ENCODE peak calls at places on chromosomes 7 and 10, in four cellular contexts. U is IMR-90, Q is H9, W is mesendoderm. X is an unnamed sample.
A peak's percentile ranks its signal among the peaks of the same experiment; 100 is the strongest.

GRCh38 chr7:81232084-81232799 is 313.4 kb upstream of the SEMA3C start:
- DNase-seq in Q (no peak), W (no peak), U (no peak), X (no peak)

GRCh38 chr7:121385800-121386179 is 10.3 kb downstream of the FAM3C start:
- DNase-seq in U (peak; percentile 15), W (no peak), Q (no peak), X (no peak)

GRCh38 chr7:80593869-80594587 is 44.4 kb upstream of the CD36 start:
- DNase-seq in U (peak; percentile 5), W (no peak), Q (no peak), X (no peak)

GRCh38 chr7:148819697-148820332 is 64.3 kb downstream of the EZH2 start:
- DNase-seq in U (peak; percentile 72), Q (no peak), W (no peak), X (no peak)

GRCh38 chr10:72954596-72955569 is at the start of gene PLA2G12B:
- DNase-seq in U (no peak), W (no peak), Q (no peak), X (no peak)

GRCh38 chr7:94510582-94511456 is 1.2 kb downstream of the CASD1 start:
- DNase-seq in Q (peak; percentile 56), U (peak; percentile 2), W (peak; percentile 69), X (no peak)

GRCh38 chr7:94330474-94331027 is 64.1 kb upstream of the COL1A2 start:
- DNase-seq in Q (no peak), U (no peak), W (no peak), X (no peak)

GRCh38 chr7:90595341-90595800 is 750 bp upstream of the CDK14 start:
- DNase-seq in W (peak; percentile 84), Q (peak; percentile 29), U (peak; percentile 15), X (no peak)

GRCh38 chr10:8302565-8302964 is 248.1 kb downstream of the GATA3 start:
- DNase-seq in Q (no peak), W (no peak), U (no peak), X (no peak)

GRCh38 chr7:151917791-151918311 is 38.4 kb upstream of the GALNTL5 start:
- DNase-seq in W (no peak), U (no peak), Q (no peak), X (no peak)

GRCh38 chr7:112444505-112444904 is 5.8 kb upstream of the IFRD1 start:
- DNase-seq in W (no peak), U (no peak), Q (no peak), X (no peak)

GRCh38 chr7:139651308-139651707 is 126.5 kb downstream of the HIPK2 start:
- DNase-seq in U (peak; percentile 35), W (no peak), Q (no peak), X (no peak)

GRCh38 chr10:101217450-101218281 is 11.6 kb downstream of the LBX1 start:
- DNase-seq in Q (peak; percentile 88), U (peak; percentile 36), W (peak; percentile 94), X (no peak)

GRCh38 chr10:132774905-132775863 is 10.8 kb downstream of the NKX6-2 start:
- DNase-seq in Q (peak; percentile 86), U (no peak), W (no peak), X (no peak)

GRCh38 chr10:12337407-12337806 is 11.9 kb upstream of the CAMK1D start:
- DNase-seq in U (peak; percentile 59), Q (no peak), W (no peak), X (no peak)

GRCh38 chr7:67309764-67310548 is 313.3 kb downstream of the TYW1 start:
- DNase-seq in W (no peak), U (no peak), Q (no peak), X (no peak)

GRCh38 chr7:98352621-98353020 is 48.3 kb downstream of the BAIAP2L1 start:
- DNase-seq in W (no peak), U (peak; percentile 90), Q (no peak), X (no peak)

GRCh38 chr10:94183666-94184264 is 179.0 kb downstream of the NOC3L start:
- DNase-seq in U (peak; percentile 100), W (no peak), Q (no peak), X (no peak)

GRCh38 chr10:11604742-11605650 is 6.5 kb downstream of the USP6NL start:
- DNase-seq in U (no peak), Q (no peak), W (peak; percentile 41), X (no peak)

GRCh38 chr7:129203050-129203741 is 14.8 kb downstream of the SMO start:
- DNase-seq in U (no peak), Q (no peak), W (no peak), X (no peak)

GRCh38 chr7:35725280-35725680 is 30.3 kb upstream of the HERPUD2 start:
- DNase-seq in Q (no peak), W (no peak), U (no peak), X (no peak)

GRCh38 chr10:132546567-132547420 is 9.2 kb downstream of the INPP5A start:
- DNase-seq in Q (no peak), U (no peak), W (no peak), X (no peak)

GRCh38 chr10:72308320-72308987 is 34.7 kb downstream of the DDIT4 start:
- DNase-seq in Q (no peak), W (no peak), U (peak; percentile 85), X (no peak)

GRCh38 chr7:143490719-143491306 is 13.1 kb downstream of the TAS2R41 start:
- DNase-seq in Q (peak; percentile 60), W (peak; percentile 88), U (no peak), X (no peak)

GRCh38 chr7:76509931-76510877 is at the start of gene UPK3B:
- DNase-seq in W (peak; percentile 84), U (no peak), Q (peak; percentile 73), X (peak; percentile 61)

GRCh38 chr10:12400266-12400931 is 51.1 kb downstream of the CAMK1D start:
- DNase-seq in W (no peak), Q (no peak), U (peak; percentile 70), X (no peak)

GRCh38 chr7:83301416-83301815 is 138.7 kb upstream of the PCLO start:
- DNase-seq in U (no peak), Q (no peak), W (no peak), X (no peak)

GRCh38 chr7:75694636-75695035 is 44.1 kb downstream of the HIP1 start:
- DNase-seq in Q (no peak), W (no peak), U (no peak), X (no peak)

GRCh38 chr10:3486346-3487065 is 298.5 kb downstream of the KLF6 start:
- DNase-seq in Q (peak; percentile 91), U (peak; percentile 57), W (peak; percentile 97), X (no peak)

GRCh38 chr7:55469271-55469681 is 103.0 kb downstream of the VOPP1 start:
- DNase-seq in U (no peak), W (no peak), Q (no peak), X (no peak)

GRCh38 chr10:16943301-16944080 is 126.3 kb upstream of the RSU1 start:
- DNase-seq in W (no peak), Q (no peak), U (no peak), X (no peak)

GRCh38 chr7:99409192-99409572 is 413 bp downstream of the BUD31 start:
- DNase-seq in W (peak; percentile 32), U (no peak), Q (no peak), X (no peak)

GRCh38 chr10:136465-136762 is 1.2 kb downstream of the ZMYND11 start:
- DNase-seq in Q (no peak), U (no peak), W (no peak), X (no peak)

GRCh38 chr10:27724287-27724686 is 21.3 kb downstream of the MKX start:
- DNase-seq in W (peak; percentile 81), U (no peak), Q (peak; percentile 38), X (no peak)

GRCh38 chr7:191105-192034 is 1.0 kb upstream of the FAM20C start:
- DNase-seq in W (peak; percentile 41), Q (no peak), U (peak; percentile 92), X (no peak)
- H2BK15ac ChIP-seq in W (no peak overlapping the region), Q (no peak overlapping the region), U (peak overlapping the region; percentile 61), X (peak overlapping the region; percentile 100)

DNA sequence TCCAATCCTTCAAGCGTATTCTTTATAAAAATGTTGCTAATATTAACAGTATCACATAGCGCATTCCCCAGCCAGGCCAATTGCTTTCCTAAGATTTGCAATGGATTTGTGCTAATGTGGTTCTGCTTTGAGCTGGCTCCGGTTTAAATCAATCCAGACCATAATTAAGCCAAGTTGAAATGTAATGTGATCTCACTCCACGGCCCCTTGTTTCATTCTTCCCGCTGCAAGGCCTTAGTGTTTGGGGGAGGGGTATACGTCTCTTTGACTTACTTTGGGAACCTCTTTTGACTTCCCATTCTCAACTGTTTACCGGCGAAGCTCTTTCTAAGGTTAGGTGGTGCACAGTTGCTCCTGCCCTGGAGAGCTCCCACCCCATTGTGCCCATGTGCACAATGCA is 86.4 kb downstream of the PRPF18 start:
- DNase-seq in Q (no peak), U (no peak), W (peak; percentile 52), X (no peak)
- H2BK15ac ChIP-seq in Q (no peak overlapping the region), U (no peak overlapping the region), W (no peak overlapping the region), X (no peak overlapping the region)

GRCh38 chr7:45937301-45937700 is 16.2 kb upstream of the IGFBP3 start:
- DNase-seq in W (no peak), Q (no peak), U (no peak), X (no peak)

GRCh38 chr7:45938626-45939302 is 17.7 kb upstream of the IGFBP3 start:
- DNase-seq in Q (peak; percentile 74), W (peak; percentile 48), U (no peak), X (peak; percentile 72)

GRCh38 chr7:45937862-45938261 is 16.8 kb upstream of the IGFBP3 start:
- DNase-seq in U (no peak), Q (no peak), W (no peak), X (no peak)

GRCh38 chr7:45940939-45941338 is 19.9 kb upstream of the IGFBP3 start:
- DNase-seq in U (no peak), Q (no peak), W (no peak), X (no peak)

DNA sequence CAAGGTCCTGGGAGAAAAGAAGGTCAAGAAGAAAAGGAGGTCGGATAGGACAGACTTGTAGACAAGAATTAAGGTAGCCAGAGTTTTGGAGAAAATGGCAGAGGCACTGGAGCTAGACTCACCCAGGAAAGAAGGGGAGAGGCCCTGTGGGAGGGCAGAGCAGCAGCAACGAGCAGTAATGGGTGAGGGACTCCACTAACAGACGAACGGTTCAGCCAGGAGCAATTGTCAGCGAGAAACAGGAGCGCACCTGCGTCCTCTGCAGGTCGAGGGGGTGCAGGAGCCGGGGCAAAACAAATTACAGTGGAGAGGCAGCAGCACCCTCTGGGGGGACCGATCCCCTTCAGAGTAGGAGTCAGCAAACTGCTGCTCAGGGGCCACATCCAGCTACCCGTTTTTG is 18.5 kb upstream of the IGFBP3 start:
- DNase-seq in U (no peak), W (no peak), Q (no peak), X (no peak)
- H2BK15ac ChIP-seq in U (no peak overlapping the region), W (no peak overlapping the region), Q (no peak overlapping the region), X (no peak overlapping the region)

GRCh38 chr7:159108491-159108890 is 36.2 kb downstream of the VIPR2 start:
- DNase-seq in Q (no peak), W (no peak), U (no peak), X (no peak)

GRCh38 chr7:159105066-159105780 is 39.4 kb downstream of the VIPR2 start:
- DNase-seq in U (no peak), W (no peak), Q (no peak), X (no peak)

GRCh38 chr7:159109092-159110035 is 35.3 kb downstream of the VIPR2 start:
- DNase-seq in U (no peak), Q (no peak), W (no peak), X (no peak)

GRCh38 chr7:159105845-159106614 is 38.6 kb downstream of the VIPR2 start:
- DNase-seq in W (peak; percentile 89), Q (peak; percentile 66), U (no peak), X (no peak)

GRCh38 chr7:159107052-159107892 is 37.4 kb downstream of the VIPR2 start:
- DNase-seq in U (no peak), W (no peak), Q (no peak), X (no peak)
- H2BK15ac ChIP-seq in U (no peak overlapping the region), W (no peak overlapping the region), Q (no peak overlapping the region), X (peak overlapping the region; percentile 53)